ENCODE peak calls at places on chromosomes 4 and X, in six cellular contexts. Q is NCI-H2081, G is kidney epithelial cell, P is SW 1271, J is WTC11, M is B cell. F is an unnamed sample.

GRCh38 chrX:47209508-47210238 is 8.8 kb upstream of the CDK16 start:
- DNase-seq in Q (no peak), G (no peak), P (no peak), J (no peak), M (no peak), F (no peak)

GRCh38 chr4:4663028-4663427 is 121.2 kb upstream of the STX18 start:
- DNase-seq in Q (no peak), G (no peak), P (no peak), J (no peak), M (peak), F (no peak)

GRCh38 chr4:26135331-26135730 is 185.5 kb upstream of the RBPJ start:
- DNase-seq in Q (no peak), G (no peak), P (no peak), J (no peak), M (no peak), F (peak)

GRCh38 chr4:131644619-131645018 is 1504.5 kb upstream of the PCDH10 start:
- DNase-seq in Q (no peak), G (peak), P (no peak), J (peak), M (no peak), F (no peak)

GRCh38 chrX:7582191-7582590 is 260.8 kb upstream of the VCX start:
- DNase-seq in Q (no peak), G (no peak), P (no peak), J (no peak), M (no peak), F (no peak)

GRCh38 chr4:147351083-147351787 is 129.7 kb upstream of the EDNRA start:
- DNase-seq in Q (no peak), G (no peak), P (no peak), J (no peak), M (no peak), F (no peak)

GRCh38 chrX:11663875-11664210 is 1.9 kb downstream of the ARHGAP6 start:
- DNase-seq in Q (no peak), G (no peak), P (no peak), J (peak), M (no peak), F (no peak)

GRCh38 chr4:75844151-75844662 is 58.0 kb downstream of the PPEF2 start:
- DNase-seq in Q (no peak), G (peak), P (peak), J (no peak), M (no peak), F (no peak)

GRCh38 chr4:99968330-99968729 is 18.3 kb upstream of the H2AZ1 start:
- DNase-seq in Q (no peak), G (peak), P (peak), J (no peak), M (no peak), F (peak)

F was measured in T1000.